ENCODE peak calls at places on chromosomes 4 and X, in six cellular contexts. U is naive thymus-derived CD4-positive, alpha-beta T cell; G is skeletal muscle cell; A is colonic mucosa; Z is AG04450; Q is fibroblast of villous mesenchyme. C is an unnamed sample.

GRCh38 chrX:7586126-7586525 is 256.8 kb upstream of the VCX start:
- DNase-seq in U (no peak), G (no peak), A (no peak), Z (no peak), Q (peak; percentile 35), C (peak; percentile 17)

GRCh38 chrX:108022491-108023089 is 22.3 kb upstream of the VSIG1 start:
- DNase-seq in U (no peak), G (no peak), A (no peak), Z (no peak), Q (no peak), C (no peak)

GRCh38 chrX:13482764-13483552 is 86.4 kb upstream of the EGFL6 start:
- DNase-seq in U (no peak), G (no peak), A (peak; percentile 46), Z (no peak), Q (no peak), C (no peak)

GRCh38 chr4:55447826-55448225 is 52.1 kb downstream of the TMEM165 start:
- DNase-seq in U (no peak), G (peak; percentile 23), A (no peak), Z (no peak), Q (peak; percentile 37), C (no peak)

GRCh38 chr4:139988863-139989765 is 164.9 kb downstream of the MAML3 start:
- DNase-seq in U (no peak), G (peak; percentile 85), A (no peak), Z (peak; percentile 78), Q (peak; percentile 84), C (no peak)

GRCh38 chr4:183639291-183639690 is 19.7 kb downstream of the RWDD4 start:
- DNase-seq in U (no peak), G (no peak), A (no peak), Z (no peak), Q (no peak), C (no peak)

GRCh38 chrX:77427586-77427985 is 19.6 kb upstream of the FGF16 start:
- DNase-seq in U (no peak), G (no peak), A (no peak), Z (no peak), Q (no peak), C (no peak)

GRCh38 chrX:134237363-134237702 is 351 bp downstream of the CCDC160 start:
- DNase-seq in U (no peak), G (no peak), A (no peak), Z (no peak), Q (no peak), C (no peak)

GRCh38 chrX:46325312-46325877 is 219.8 kb downstream of the ZNF674 start:
- DNase-seq in U (no peak), G (peak; percentile 40), A (no peak), Z (peak; percentile 1), Q (peak; percentile 21), C (no peak)

GRCh38 chr4:85495621-85496020 is 20.7 kb downstream of the ARHGAP24 start:
- DNase-seq in U (no peak), G (no peak), A (no peak), Z (no peak), Q (no peak), C (no peak)

GRCh38 chrX:9519546-9520210 is 54.8 kb downstream of the TBL1X start:
- DNase-seq in U (no peak), G (no peak), A (no peak), Z (no peak), Q (peak; percentile 74), C (no peak)

GRCh38 chr4:140932646-140933045 is 176.5 kb upstream of the TBC1D9 start:
- DNase-seq in U (no peak), G (no peak), A (no peak), Z (no peak), Q (no peak), C (no peak)

GRCh38 chrX:46294234-46294633 is 251.0 kb downstream of the ZNF674 start:
- DNase-seq in U (no peak), G (no peak), A (no peak), Z (no peak), Q (peak; percentile 51), C (no peak)

GRCh38 chr4:128461300-128462103 is 173.9 kb upstream of the PGRMC2 start:
- DNase-seq in U (no peak), G (peak; percentile 84), A (no peak), Z (peak; percentile 57), Q (peak; percentile 97), C (no peak)

GRCh38 chr4:73087871-73088270 is 18.4 kb upstream of the COX18 start:
- DNase-seq in U (no peak), G (no peak), A (no peak), Z (no peak), Q (no peak), C (no peak)

GRCh38 chr4:120517966-120518365 is 404.6 kb downstream of the PRDM5 start:
- DNase-seq in U (no peak), G (peak; percentile 59), A (peak; percentile 56), Z (peak; percentile 48), Q (peak; percentile 96), C (peak; percentile 31)

DNA sequence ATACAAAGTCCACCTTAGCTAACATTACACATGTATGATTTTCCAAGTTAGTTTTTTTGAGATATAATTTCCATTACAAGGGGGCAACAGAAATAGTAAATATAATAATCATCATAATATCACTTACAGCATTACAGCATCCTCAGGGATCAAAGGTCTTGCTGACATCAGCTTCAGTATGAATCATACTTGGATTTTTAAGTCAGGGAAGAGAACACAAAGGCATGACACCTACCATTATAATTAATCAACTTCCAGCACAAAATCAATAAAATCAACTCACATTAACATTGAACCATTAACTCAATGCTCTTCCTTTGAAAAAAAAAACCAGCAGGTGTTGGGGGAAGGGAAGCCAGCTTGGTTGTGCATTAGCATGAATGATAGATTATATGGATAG is 66.8 kb upstream of the CAPN6 start:
- DNase-seq in U (no peak), G (no peak), A (no peak), Z (no peak), Q (no peak), C (no peak)
- H3K4me3 ChIP-seq in U (no peak overlapping the region), G (no peak overlapping the region), A (no peak overlapping the region), Z (no peak overlapping the region), Q (no peak overlapping the region), C (no peak overlapping the region)

GRCh38 chrX:23766650-23767551 is 16.1 kb upstream of the SAT1 start:
- DNase-seq in U (no peak), G (no peak), A (no peak), Z (no peak), Q (no peak), C (no peak)

GRCh38 chrX:23764585-23764984 is 18.4 kb upstream of the SAT1 start:
- DNase-seq in U (no peak), G (no peak), A (no peak), Z (no peak), Q (no peak), C (no peak)

GRCh38 chrX:23764183-23764582 is 18.8 kb upstream of the SAT1 start:
- DNase-seq in U (no peak), G (no peak), A (no peak), Z (no peak), Q (no peak), C (no peak)

GRCh38 chrX:23765449-23765848 is 17.5 kb upstream of the SAT1 start:
- DNase-seq in U (no peak), G (no peak), A (no peak), Z (no peak), Q (no peak), C (no peak)

DNA sequence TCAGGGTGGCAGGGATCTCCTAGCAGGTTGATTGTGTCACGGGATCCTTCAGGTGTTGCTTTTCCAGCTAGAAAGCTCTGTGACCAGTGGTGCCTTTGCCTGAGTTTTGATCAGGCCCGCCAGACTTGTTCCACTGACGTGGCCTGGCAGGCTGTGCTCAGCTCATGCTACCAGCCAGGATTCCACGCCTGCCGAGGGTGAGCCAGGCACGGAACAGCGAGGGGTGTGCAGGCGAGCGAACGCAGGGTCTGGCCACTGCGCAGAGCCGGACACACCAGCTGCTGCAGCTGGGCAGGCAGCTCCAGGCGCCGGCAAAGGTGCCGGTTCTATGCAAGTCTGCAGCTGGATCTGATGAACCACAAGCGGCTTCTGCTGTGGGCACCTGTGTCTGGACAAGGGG is 17.1 kb upstream of the SAT1 start:
- DNase-seq in U (no peak), G (no peak), A (no peak), Z (no peak), Q (no peak), C (no peak)
- H3K4me3 ChIP-seq in U (no peak overlapping the region), G (no peak overlapping the region), A (no peak overlapping the region), Z (no peak overlapping the region), Q (no peak overlapping the region), C (no peak overlapping the region)

GRCh38 chr4:170988446-170988845 is 824.8 kb upstream of the GALNTL6 start:
- DNase-seq in U (no peak), G (no peak), A (no peak), Z (no peak), Q (no peak), C (no peak)

DNA sequence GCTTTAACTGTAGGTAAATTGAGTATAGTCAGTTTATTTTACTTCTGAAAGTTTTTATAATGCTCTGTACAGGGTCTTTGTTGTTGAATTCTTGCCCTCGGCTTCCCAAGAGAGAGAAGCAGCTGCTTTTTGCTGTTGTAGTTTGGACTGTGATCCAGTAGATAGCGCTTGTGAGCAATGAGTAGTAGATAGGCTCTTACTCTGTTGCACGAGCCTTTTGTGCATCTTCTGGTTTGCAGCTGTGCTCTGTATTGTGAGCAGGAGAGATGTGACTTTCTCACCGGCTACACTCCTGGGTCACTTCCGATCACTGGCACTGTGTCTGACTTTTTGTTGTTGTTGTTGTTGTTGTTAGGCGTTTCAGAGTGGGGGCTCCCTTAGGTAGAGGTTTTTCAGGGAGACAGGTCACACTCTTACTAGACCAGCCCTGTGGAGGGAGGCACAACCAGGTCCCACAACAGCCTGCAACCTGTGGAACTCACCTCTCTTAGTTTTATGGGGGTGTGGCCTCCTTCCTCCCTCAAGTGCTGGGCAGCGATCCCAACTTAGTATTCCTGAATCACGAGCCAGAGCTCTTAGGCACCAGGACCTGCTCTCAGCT is 822.1 kb upstream of the GALNTL6 start:
- DNase-seq in U (no peak), G (no peak), A (no peak), Z (no peak), Q (no peak), C (peak; percentile 41)
- H3K4me3 ChIP-seq in U (no peak overlapping the region), G (no peak overlapping the region), A (no peak overlapping the region), Z (no peak overlapping the region), Q (no peak overlapping the region), C (no peak overlapping the region)

GRCh38 chrX:644304-645023 is 13.9 kb downstream of the SHOX start:
- DNase-seq in U (no peak), G (no peak), A (peak; percentile 25), Z (no peak), Q (no peak), C (no peak)
- H3K4me3 ChIP-seq in U (no peak overlapping the region), G (no peak overlapping the region), A (peak overlapping the region; percentile 40), Z (no peak overlapping the region), Q (no peak overlapping the region), C (no peak overlapping the region)

DNA sequence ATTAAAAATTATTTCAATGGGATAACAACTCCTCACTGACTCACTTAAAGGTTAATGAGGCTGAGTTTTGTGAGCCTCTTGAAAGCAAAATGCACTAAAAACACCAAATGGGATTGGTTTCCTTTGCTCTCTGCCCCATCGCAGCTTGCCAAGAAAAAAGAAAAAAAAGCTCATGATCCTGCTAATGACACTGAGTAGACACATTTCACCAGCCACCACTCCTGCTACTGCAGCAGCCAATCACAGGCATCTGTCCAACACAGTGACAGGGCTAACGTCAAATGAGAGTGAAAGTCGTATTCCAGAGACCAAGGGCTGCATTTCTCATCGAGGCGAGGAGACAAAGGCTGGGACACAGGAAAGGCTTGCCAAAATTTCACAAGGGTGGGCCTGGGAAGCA is 5.2 kb downstream of the APBB2 start:
- DNase-seq in U (no peak), G (no peak), A (peak; percentile 71), Z (no peak), Q (no peak), C (no peak)
- H3K4me3 ChIP-seq in U (no peak overlapping the region), G (no peak overlapping the region), A (peak overlapping the region; percentile 11), Z (no peak overlapping the region), Q (no peak overlapping the region), C (no peak overlapping the region)

GRCh38 chr4:89929425-89930272 is 35.0 kb downstream of the MMRN1 start:
- DNase-seq in U (peak; percentile 65), G (no peak), A (no peak), Z (no peak), Q (no peak), C (peak; percentile 12)
- H3K4me3 ChIP-seq in U (peak overlapping the region; percentile 32), G (no peak overlapping the region), A (no peak overlapping the region), Z (no peak overlapping the region), Q (no peak overlapping the region), C (no peak overlapping the region)